ENCODE peak calls at places on chromosome 11, in five cellular contexts. W is dermis microvascular lymphatic vessel endothelial cell, C is ovary, O is anterior cingulate cortex, Y is astrocyte of the cerebellum. D is an unnamed sample.

GRCh38 chr11:68282141-68282860 is 10.5 kb upstream of the C11orf24 start:
- DNase-seq in W (no peak), C (no peak), O (no peak), Y (no peak), D (no peak)

GRCh38 chr11:61961570-61962212 is 5.7 kb downstream of the FTH1 start:
- DNase-seq in W (no peak), C (peak; percentile 39), O (peak; percentile 72), Y (no peak), D (peak; percentile 76)

GRCh38 chr11:31246451-31247165 is 122.9 kb downstream of the DCDC1 start:
- DNase-seq in W (no peak), C (no peak), O (no peak), Y (peak; percentile 49), D (no peak)

GRCh38 chr11:89660234-89660633 is 49.9 kb upstream of the TRIM77 start:
- DNase-seq in W (no peak), C (no peak), O (no peak), Y (no peak), D (no peak)

GRCh38 chr11:47285969-47286770 is 16.2 kb downstream of the MADD start:
- DNase-seq in W (no peak), C (no peak), O (no peak), Y (no peak), D (no peak)

GRCh38 chr11:118462178-118462577 is 25.9 kb downstream of the KMT2A start:
- DNase-seq in W (no peak), C (no peak), O (no peak), Y (no peak), D (no peak)

GRCh38 chr11:83222499-83222898 is 29.0 kb downstream of the ANKRD42 start:
- DNase-seq in W (no peak), C (no peak), O (no peak), Y (no peak), D (no peak)

GRCh38 chr11:102157219-102157618 is 47.0 kb downstream of the YAP1 start:
- DNase-seq in W (peak; percentile 42), C (peak; percentile 75), O (no peak), Y (peak; percentile 65), D (peak; percentile 77)

GRCh38 chr11:13208921-13209320 is 68.7 kb upstream of the BMAL1 start:
- DNase-seq in W (no peak), C (no peak), O (no peak), Y (no peak), D (no peak)

GRCh38 chr11:74380746-74381439 is 17.3 kb downstream of the PGM2L1 start:
- DNase-seq in W (no peak), C (no peak), O (no peak), Y (no peak), D (peak; percentile 26)

GRCh38 chr11:73961321-73961720 is 10.5 kb downstream of the DNAJB13 start:
- DNase-seq in W (no peak), C (no peak), O (no peak), Y (no peak), D (no peak)